ENCODE peak calls at places on chromosomes 13 and 19, in five cellular contexts. Y is ELR, N is neural progenitor cell, K is fibroblast of the aortic adventitia, G is C1 segment of cervical spinal cord. Q is an unnamed sample.

GRCh38 chr13:95630593-95630992 is 13.9 kb downstream of the DZIP1 start:
- DNase-seq in Y (no peak), N (no peak), K (no peak), G (no peak), Q (no peak)

GRCh38 chr13:52751196-52751595 is 11.6 kb upstream of the CNMD start:
- DNase-seq in Y (no peak), N (no peak), K (no peak), G (no peak), Q (no peak)

GRCh38 chr19:51366999-51367564 is 894 bp upstream of the ETFB start:
- DNase-seq in Y (no peak), N (no peak), K (no peak), G (peak; percentile 64), Q (peak; percentile 52)

GRCh38 chr19:51024924-51025323 is 1.5 kb downstream of the KLK11 start:
- DNase-seq in Y (no peak), N (no peak), K (no peak), G (no peak), Q (no peak)

GRCh38 chr19:53906211-53907192 is 2.6 kb upstream of the CACNG7 start:
- DNase-seq in Y (peak; percentile 46), N (peak; percentile 71), K (peak; percentile 23), G (peak; percentile 57), Q (peak; percentile 68)

GRCh38 chr19:55340144-55340783 is 588 bp downstream of the KMT5C start:
- DNase-seq in Y (peak; percentile 40), N (no peak), K (no peak), G (no peak), Q (peak; percentile 73)

GRCh38 chr19:8161135-8161646 is 11.8 kb upstream of the FBN3 start:
- DNase-seq in Y (peak; percentile 25), N (peak; percentile 17), K (peak; percentile 7), G (no peak), Q (no peak)

GRCh38 chr13:108525867-108526266 is 103.5 kb upstream of the MYO16 start:
- DNase-seq in Y (no peak), N (no peak), K (no peak), G (no peak), Q (no peak)

GRCh38 chr13:51840917-51841316 is 4.1 kb downstream of the TMEM272 start:
- DNase-seq in Y (no peak), N (no peak), K (no peak), G (no peak), Q (no peak)

GRCh38 chr13:45372189-45373115 is 31.5 kb upstream of the TPT1 start:
- DNase-seq in Y (no peak), N (no peak), K (no peak), G (no peak), Q (no peak)

GRCh38 chr19:17673937-17674799 is 14.0 kb downstream of the UNC13A start:
- DNase-seq in Y (no peak), N (no peak), K (no peak), G (no peak), Q (no peak)

GRCh38 chr13:104006625-104007061 is 940.4 kb upstream of the SLC10A2 start:
- DNase-seq in Y (peak; percentile 66), N (no peak), K (no peak), G (no peak), Q (no peak)

GRCh38 chr19:35585844-35586243 is at the start of gene PMIS2:
- DNase-seq in Y (peak; percentile 5), N (peak; percentile 38), K (no peak), G (no peak), Q (no peak)

GRCh38 chr19:5691205-5691929 is 1.3 kb downstream of the RPL36 start:
- DNase-seq in Y (peak; percentile 58), N (peak; percentile 45), K (peak; percentile 78), G (peak; percentile 49), Q (peak; percentile 93)

GRCh38 chr13:112587359-112587766 is 590 bp downstream of the TUBGCP3 start:
- DNase-seq in Y (peak; percentile 92), N (peak; percentile 85), K (peak; percentile 88), G (peak; percentile 68), Q (peak; percentile 92)

GRCh38 chr19:19054315-19054938 is 9.4 kb upstream of the SLC25A42 start:
- DNase-seq in Y (no peak), N (no peak), K (no peak), G (no peak), Q (no peak)

GRCh38 chr13:19252381-19252780 is 70.8 kb upstream of the TUBA3C start:
- DNase-seq in Y (no peak), N (no peak), K (no peak), G (no peak), Q (no peak)

GRCh38 chr13:96982672-96983071 is 11.6 kb downstream of the OXGR1 start:
- DNase-seq in Y (no peak), N (no peak), K (peak; percentile 23), G (no peak), Q (no peak)

GRCh38 chr19:7109678-7110289 is 40.3 kb downstream of the ZNF557 start:
- DNase-seq in Y (no peak), N (peak; percentile 73), K (peak; percentile 65), G (no peak), Q (no peak)

GRCh38 chr19:33781996-33782395 is 14.7 kb upstream of the KCTD15 start:
- DNase-seq in Y (peak; percentile 56), N (no peak), K (no peak), G (no peak), Q (no peak)

GRCh38 chr19:51547397-51548212 is 16.1 kb upstream of the SIGLEC6 start:
- DNase-seq in Y (no peak), N (no peak), K (peak; percentile 47), G (no peak), Q (no peak)

GRCh38 chr19:30135358-30135757 is 193.3 kb downstream of the URI1 start:
- DNase-seq in Y (no peak), N (no peak), K (no peak), G (no peak), Q (no peak)

GRCh38 chr19:58513694-58514563 is 2.1 kb upstream of the SLC27A5 start:
- DNase-seq in Y (peak; percentile 81), N (peak; percentile 96), K (peak; percentile 83), G (peak; percentile 78), Q (peak; percentile 96)

GRCh38 chr13:44685641-44686040 is 109.5 kb upstream of the TSC22D1 start:
- DNase-seq in Y (peak; percentile 50), N (no peak), K (no peak), G (no peak), Q (no peak)

GRCh38 chr13:41315466-41316047 is 4.5 kb downstream of the NAA16 start:
- DNase-seq in Y (peak; percentile 27), N (no peak), K (peak; percentile 23), G (no peak), Q (no peak)

GRCh38 chr13:30705672-30706071 is 29.7 kb upstream of the ALOX5AP start:
- DNase-seq in Y (no peak), N (no peak), K (no peak), G (no peak), Q (no peak)

GRCh38 chr19:41876847-41877489 is at the start of gene CD79A:
- DNase-seq in Y (no peak), N (no peak), K (no peak), G (no peak), Q (no peak)

GRCh38 chr13:36151591-36151990 is 20.4 kb upstream of the DCLK1 start:
- DNase-seq in Y (no peak), N (no peak), K (peak; percentile 44), G (no peak), Q (no peak)

GRCh38 chr19:38149597-38149996 is 74.4 kb downstream of the DPF1 start:
- DNase-seq in Y (peak; percentile 21), N (no peak), K (no peak), G (no peak), Q (no peak)

GRCh38 chr19:44570984-44571684 is 41.7 kb upstream of the CEACAM20 start:
- DNase-seq in Y (peak; percentile 83), N (peak; percentile 86), K (peak; percentile 91), G (peak; percentile 46), Q (peak; percentile 26)

GRCh38 chr13:102856603-102857002 is 10.8 kb downstream of the ERCC5 start:
- DNase-seq in Y (no peak), N (no peak), K (peak; percentile 72), G (no peak), Q (peak; percentile 72)

GRCh38 chr13:113084943-113085540 is 20.5 kb upstream of the F7 start:
- DNase-seq in Y (no peak), N (no peak), K (no peak), G (no peak), Q (peak; percentile 19)

GRCh38 chr13:85665286-85665685 is 133.9 kb downstream of the SLITRK6 start:
- DNase-seq in Y (peak; percentile 3), N (no peak), K (no peak), G (no peak), Q (no peak)

GRCh38 chr13:110436786-110437370 is 124.6 kb downstream of the RAB20 start:
- DNase-seq in Y (no peak), N (no peak), K (no peak), G (no peak), Q (no peak)

GRCh38 chr13:36736119-36736726 is 62.4 kb downstream of the SERTM1 start:
- DNase-seq in Y (peak; percentile 71), N (peak; percentile 74), K (peak; percentile 83), G (peak; percentile 8), Q (no peak)

GRCh38 chr13:33401238-33401637 is 115.7 kb upstream of the STARD13 start:
- DNase-seq in Y (no peak), N (no peak), K (no peak), G (no peak), Q (no peak)

GRCh38 chr13:51241720-51242119 is 19.5 kb downstream of the FAM124A start:
- DNase-seq in Y (peak; percentile 25), N (no peak), K (peak; percentile 92), G (no peak), Q (no peak)

GRCh38 chr13:25330541-25330940 is 29.1 kb downstream of the NUP58 start:
- DNase-seq in Y (peak; percentile 43), N (no peak), K (no peak), G (no peak), Q (no peak)

Q was measured in right cardiac atrium.